ENCODE peak calls at places on chromosomes 1 and 21, in five cellular contexts. D, K, E, N and B are unnamed samples.
A peak's percentile ranks its signal among the peaks of the same experiment; 100 is the strongest.

GRCh38 chr21:42923553-42924432 is 1.6 kb downstream of the ERVH48-1 start:
- DNase-seq in K (no peak), E (peak; percentile 54), N (peak; percentile 86), D (peak; percentile 82), B (peak; percentile 88)

GRCh38 chr1:21664806-21665588 is 4.2 kb downstream of the RAP1GAP start:
- DNase-seq in E (no peak), N (no peak), K (no peak), D (peak; percentile 20), B (no peak)

GRCh38 chr1:107782192-107782845 is 182.7 kb downstream of the VAV3 start:
- DNase-seq in E (no peak), D (no peak), K (no peak), N (peak; percentile 53), B (peak; percentile 42)

GRCh38 chr1:39272791-39273071 is 68.2 kb downstream of the MACF1 start:
- DNase-seq in D (no peak), N (no peak), K (no peak), E (no peak), B (no peak)

GRCh38 chr1:156502749-156503671 is 2.4 kb upstream of the MEF2D start:
- DNase-seq in E (no peak), D (peak; percentile 80), N (peak; percentile 98), K (peak; percentile 74), B (peak; percentile 78)

GRCh38 chr21:23977971-23978370 is 1629.3 kb downstream of the MRPL39 start:
- DNase-seq in E (no peak), N (no peak), D (no peak), K (no peak), B (no peak)

GRCh38 chr1:10540277-10541005 is 65.7 kb downstream of the PEX14 start:
- DNase-seq in K (no peak), N (peak; percentile 54), E (no peak), D (no peak), B (no peak)

GRCh38 chr1:194535369-194535768 is 1349.0 kb upstream of the B3GALT2 start:
- DNase-seq in D (no peak), K (no peak), N (no peak), E (no peak), B (no peak)

GRCh38 chr1:59617418-59617817 is 197.3 kb upstream of the HOOK1 start:
- DNase-seq in D (no peak), N (no peak), E (no peak), K (no peak), B (no peak)

GRCh38 chr1:125086611-125087010 is 3901.8 kb downstream of the SRGAP2C start:
- DNase-seq in N (no peak), E (no peak), K (peak; percentile 51), D (no peak), B (no peak)

GRCh38 chr1:224447971-224448370 is 13.4 kb upstream of the WDR26 start:
- DNase-seq in E (no peak), K (no peak), N (no peak), D (no peak), B (no peak)

GRCh38 chr1:66523502-66523901 is 10.5 kb upstream of the SGIP1 start:
- DNase-seq in K (no peak), E (no peak), D (no peak), N (no peak), B (no peak)

GRCh38 chr1:39653546-39654031 is 14.1 kb upstream of the HEYL start:
- DNase-seq in E (peak; percentile 73), N (peak; percentile 78), D (peak; percentile 79), K (peak; percentile 86), B (peak; percentile 93)

GRCh38 chr1:156025873-156026272 is 5.1 kb upstream of the SSR2 start:
- DNase-seq in K (peak; percentile 65), E (no peak), N (peak; percentile 45), D (peak; percentile 75), B (peak; percentile 46)

GRCh38 chr1:67824771-67825170 is 8.5 kb downstream of the GNG12 start:
- DNase-seq in E (no peak), K (no peak), N (no peak), D (no peak), B (no peak)

GRCh38 chr1:12049625-12050024 is 13.5 kb upstream of the TNFRSF8 start:
- DNase-seq in N (no peak), K (no peak), D (no peak), E (no peak), B (no peak)

GRCh38 chr1:46081620-46082019 is 50.8 kb downstream of the PIK3R3 start:
- DNase-seq in N (no peak), K (no peak), E (no peak), D (no peak), B (no peak)

GRCh38 chr1:119541389-119541788 is 34.4 kb downstream of the HSD3B1 start:
- DNase-seq in K (no peak), E (no peak), N (no peak), D (no peak), B (no peak)

GRCh38 chr1:25629836-25630235 is 13.2 kb downstream of the MAN1C1 start:
- DNase-seq in D (no peak), N (peak; percentile 65), K (no peak), E (no peak), B (no peak)

GRCh38 chr1:194584052-194584451 is 1397.6 kb upstream of the B3GALT2 start:
- DNase-seq in E (no peak), D (no peak), N (no peak), K (no peak), B (no peak)

DNA sequence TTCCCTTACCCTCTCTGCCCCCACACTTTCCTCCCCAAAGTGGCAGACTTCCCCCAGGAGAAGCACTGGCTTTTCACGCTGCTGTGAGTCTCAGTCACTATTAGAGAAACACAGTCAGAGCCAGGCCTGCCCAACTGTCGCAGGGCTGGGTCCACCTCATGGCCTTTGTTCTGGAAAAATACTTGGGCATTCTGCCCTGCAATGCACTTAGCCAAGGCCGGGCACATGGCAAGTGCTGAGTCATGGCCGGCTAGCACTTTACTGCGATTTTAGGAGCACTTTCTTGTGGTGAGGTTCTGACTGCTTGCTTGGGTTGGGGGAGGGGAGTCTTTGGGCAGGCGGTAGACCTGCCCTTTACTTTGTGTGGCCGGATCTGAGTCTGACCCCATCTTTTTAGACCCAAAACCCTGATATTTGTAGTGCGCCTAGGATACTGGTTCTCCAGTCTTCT is 7.7 kb downstream of the EPHX1 start:
- DNase-seq in D (peak; percentile 93), K (no peak), E (peak; percentile 70), N (peak; percentile 88), B (peak; percentile 91)
- TF ChIP-seq POLR2A in D (no peak), K (no peak), E (peak; percentile 18), N (no peak), B (no peak)

GRCh38 chr1:28509705-28510349 is 4.0 kb downstream of the RCC1 start:
- DNase-seq in D (no peak), K (no peak), E (no peak), N (no peak), B (no peak)

GRCh38 chr1:28507646-28508434 is 2.0 kb downstream of the RCC1 start:
- DNase-seq in D (no peak), N (no peak), K (no peak), E (no peak), B (no peak)

GRCh38 chr1:28508435-28508754 is 2.6 kb downstream of the RCC1 start:
- DNase-seq in N (no peak), E (no peak), D (no peak), K (no peak), B (no peak)

GRCh38 chr1:28510350-28511223 is 4.7 kb downstream of the RCC1 start:
- DNase-seq in E (no peak), K (no peak), N (peak; percentile 52), D (no peak), B (no peak)

GRCh38 chr1:28512058-28512611 is 6.3 kb downstream of the RCC1 start:
- DNase-seq in K (no peak), E (no peak), N (peak; percentile 37), D (no peak), B (no peak)
- TF ChIP-seq POLR2A in K (no peak), E (no peak), N (peak; percentile 1), D (no peak), B (no peak)

GRCh38 chr1:207414606-207415108 is 39.5 kb upstream of the CR2 start:
- DNase-seq in N (no peak), E (no peak), D (no peak), K (no peak), B (no peak)
- TF ChIP-seq POLR2A in N (no peak), E (no peak), D (no peak), K (no peak), B (no peak)

DNA sequence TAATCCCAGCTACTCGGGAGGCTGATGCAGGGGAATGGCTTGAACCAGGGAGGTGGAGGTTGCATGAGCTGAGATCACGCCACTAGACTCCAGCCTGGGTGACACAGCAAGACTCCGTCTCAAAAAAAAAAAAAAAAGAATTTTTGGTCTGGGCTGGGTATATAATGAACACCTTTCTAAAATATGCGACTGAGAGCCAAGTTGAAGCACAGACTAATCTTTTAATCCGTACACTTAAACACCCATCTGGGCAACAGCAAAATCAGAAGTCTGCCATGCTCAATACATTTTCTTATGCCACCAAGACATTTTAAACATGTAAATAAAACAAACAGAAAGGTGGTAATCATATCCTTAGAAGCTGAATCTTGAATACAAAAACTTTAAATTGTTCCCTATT is 31.6 kb upstream of the ABCB10 start:
- DNase-seq in D (no peak), K (no peak), N (no peak), E (no peak), B (no peak)
- TF ChIP-seq POLR2A in D (no peak), K (no peak), N (no peak), E (no peak), B (no peak)

GRCh38 chr1:150620919-150621318 is 8.5 kb downstream of the ENSA start:
- DNase-seq in D (no peak), K (no peak), N (no peak), E (no peak), B (no peak)
- TF ChIP-seq POLR2A in D (no peak), K (no peak), N (no peak), E (no peak), B (no peak)

GRCh38 chr1:197914510-197914909 is 2.7 kb upstream of the LHX9 start:
- DNase-seq in K (no peak), N (no peak), D (no peak), E (no peak), B (no peak)

GRCh38 chr1:197915217-197915616 is 2.0 kb upstream of the LHX9 start:
- DNase-seq in K (no peak), N (no peak), E (no peak), D (no peak), B (no peak)

GRCh38 chr1:197917813-197918646 is 858 bp downstream of the LHX9 start:
- DNase-seq in N (no peak), D (no peak), E (no peak), K (no peak), B (no peak)

GRCh38 chr1:197917553-197917812 is 311 bp downstream of the LHX9 start:
- DNase-seq in E (no peak), D (no peak), N (no peak), K (no peak), B (no peak)

DNA sequence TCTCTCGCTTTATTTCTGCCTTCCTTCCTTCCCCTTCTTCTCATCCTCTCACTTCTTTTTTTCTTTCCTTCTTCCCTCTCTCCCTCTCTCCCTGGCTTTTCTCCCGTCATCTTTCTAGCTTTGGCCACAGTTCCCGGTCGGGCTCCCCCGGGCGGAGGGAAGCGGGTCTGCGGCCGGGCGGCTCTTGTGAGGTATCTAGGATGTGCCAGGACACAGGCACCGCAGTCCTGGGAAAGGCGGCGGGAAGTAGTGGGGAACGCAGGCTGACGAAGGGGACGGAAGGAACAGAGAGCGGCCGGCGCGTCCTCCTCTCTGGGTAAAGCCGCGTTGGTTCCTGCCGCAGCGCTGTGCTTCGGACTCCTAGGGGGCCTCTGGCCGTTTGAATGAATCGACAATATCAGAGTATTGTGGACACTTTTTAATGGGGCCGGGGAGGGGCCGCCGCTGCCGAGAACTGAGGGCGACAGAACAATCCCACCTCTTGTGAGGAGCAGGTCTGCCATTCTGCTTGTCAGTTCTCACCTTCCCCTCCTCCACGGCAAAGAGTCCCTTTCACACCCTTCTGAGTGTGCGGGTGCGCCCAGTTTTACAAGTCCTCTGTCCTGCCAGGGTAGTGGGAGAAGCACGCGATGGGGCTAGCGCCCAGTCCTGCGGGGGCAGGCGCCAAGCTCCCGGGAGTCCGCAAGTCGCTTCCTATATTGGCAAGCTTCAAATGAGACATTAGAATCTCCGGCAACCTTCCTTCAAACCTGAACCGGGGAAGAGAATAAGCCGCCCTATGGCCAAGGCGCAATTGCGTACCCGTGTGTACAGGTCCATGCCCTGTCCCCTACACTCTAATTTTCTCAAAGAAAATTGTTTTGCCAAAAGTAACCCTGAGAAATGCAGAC is 1.1 kb upstream of the LHX9 start:
- DNase-seq in N (peak; percentile 61), K (peak; percentile 66), E (no peak), D (no peak), B (peak; percentile 82)
- TF ChIP-seq POLR2A in N (no peak), K (no peak), E (no peak), D (no peak), B (no peak)